ENCODE peak calls at places on chromosomes 2 and 18, in seven cellular contexts. One of them, this sample, is unnamed.

GRCh38 chr2:132911726-132912724 is 242.0 kb upstream of the LYPD1 start:
- DNase-seq in endothelial cell of umbilical vein: no peak
- DNase-seq in natural killer cell: no peak
- DNase-seq in CD4-positive, alpha-beta T cell: no peak
- DNase-seq in astrocyte of the cerebellum: no peak
- DNase-seq in H9: peak; percentile 60
- DNase-seq in AG04450: peak; percentile 33
- DNase-seq in this sample: no peak

GRCh38 chr2:80328033-80328635 is 23.6 kb upstream of the LRRTM1 start:
- DNase-seq in endothelial cell of umbilical vein: no peak
- DNase-seq in natural killer cell: no peak
- DNase-seq in CD4-positive, alpha-beta T cell: no peak
- DNase-seq in astrocyte of the cerebellum: no peak
- DNase-seq in H9: no peak
- DNase-seq in AG04450: no peak
- DNase-seq in this sample: no peak

GRCh38 chr2:127106457-127106997 is 427 bp downstream of the BIN1 start:
- DNase-seq in endothelial cell of umbilical vein: no peak
- DNase-seq in natural killer cell: no peak
- DNase-seq in CD4-positive, alpha-beta T cell: no peak
- DNase-seq in astrocyte of the cerebellum: no peak
- DNase-seq in H9: no peak
- DNase-seq in AG04450: no peak
- DNase-seq in this sample: no peak

GRCh38 chr2:53397085-53397484 is 370.5 kb upstream of the CHAC2 start:
- DNase-seq in endothelial cell of umbilical vein: no peak
- DNase-seq in natural killer cell: no peak
- DNase-seq in CD4-positive, alpha-beta T cell: no peak
- DNase-seq in astrocyte of the cerebellum: no peak
- DNase-seq in H9: no peak
- DNase-seq in AG04450: no peak
- DNase-seq in this sample: no peak

GRCh38 chr18:69469444-69469919 is 68.8 kb downstream of the DOK6 start:
- DNase-seq in endothelial cell of umbilical vein: no peak
- DNase-seq in natural killer cell: no peak
- DNase-seq in CD4-positive, alpha-beta T cell: peak; percentile 9
- DNase-seq in astrocyte of the cerebellum: no peak
- DNase-seq in H9: peak; percentile 63
- DNase-seq in AG04450: no peak
- DNase-seq in this sample: no peak

GRCh38 chr18:60549338-60549960 is 176.9 kb upstream of the MC4R start:
- DNase-seq in endothelial cell of umbilical vein: peak; percentile 64
- DNase-seq in natural killer cell: no peak
- DNase-seq in CD4-positive, alpha-beta T cell: no peak
- DNase-seq in astrocyte of the cerebellum: peak; percentile 70
- DNase-seq in H9: no peak
- DNase-seq in AG04450: peak; percentile 51
- DNase-seq in this sample: no peak

GRCh38 chr2:58414506-58414905 is 173.4 kb upstream of the FANCL start:
- DNase-seq in endothelial cell of umbilical vein: no peak
- DNase-seq in natural killer cell: no peak
- DNase-seq in CD4-positive, alpha-beta T cell: no peak
- DNase-seq in astrocyte of the cerebellum: no peak
- DNase-seq in H9: no peak
- DNase-seq in AG04450: no peak
- DNase-seq in this sample: no peak

GRCh38 chr18:59086522-59086921 is 53.2 kb upstream of the SEC11C start:
- DNase-seq in endothelial cell of umbilical vein: no peak
- DNase-seq in natural killer cell: no peak
- DNase-seq in CD4-positive, alpha-beta T cell: no peak
- DNase-seq in astrocyte of the cerebellum: no peak
- DNase-seq in H9: no peak
- DNase-seq in AG04450: no peak
- DNase-seq in this sample: no peak

GRCh38 chr2:68692511-68692910 is 42.1 kb upstream of the ARHGAP25 start:
- DNase-seq in endothelial cell of umbilical vein: no peak
- DNase-seq in natural killer cell: no peak
- DNase-seq in CD4-positive, alpha-beta T cell: no peak
- DNase-seq in astrocyte of the cerebellum: no peak
- DNase-seq in H9: no peak
- DNase-seq in AG04450: no peak
- DNase-seq in this sample: no peak

GRCh38 chr2:240704651-240705050 is 13.0 kb downstream of the AQP12A start:
- DNase-seq in endothelial cell of umbilical vein: no peak
- DNase-seq in natural killer cell: no peak
- DNase-seq in CD4-positive, alpha-beta T cell: no peak
- DNase-seq in astrocyte of the cerebellum: no peak
- DNase-seq in H9: no peak
- DNase-seq in AG04450: no peak
- DNase-seq in this sample: no peak

GRCh38 chr2:95323347-95324155 is 26.4 kb downstream of the KCNIP3 start:
- DNase-seq in endothelial cell of umbilical vein: no peak
- DNase-seq in natural killer cell: no peak
- DNase-seq in CD4-positive, alpha-beta T cell: no peak
- DNase-seq in astrocyte of the cerebellum: no peak
- DNase-seq in H9: peak; percentile 73
- DNase-seq in AG04450: no peak
- DNase-seq in this sample: no peak

GRCh38 chr2:227508001-227508400 is 36.0 kb downstream of the AGFG1 start:
- DNase-seq in endothelial cell of umbilical vein: no peak
- DNase-seq in natural killer cell: no peak
- DNase-seq in CD4-positive, alpha-beta T cell: no peak
- DNase-seq in astrocyte of the cerebellum: no peak
- DNase-seq in H9: no peak
- DNase-seq in AG04450: no peak
- DNase-seq in this sample: no peak

GRCh38 chr2:163601377-163601776 is 134.4 kb downstream of the FIGN start:
- DNase-seq in endothelial cell of umbilical vein: no peak
- DNase-seq in natural killer cell: no peak
- DNase-seq in CD4-positive, alpha-beta T cell: no peak
- DNase-seq in astrocyte of the cerebellum: peak; percentile 68
- DNase-seq in H9: no peak
- DNase-seq in AG04450: no peak
- DNase-seq in this sample: no peak

GRCh38 chr2:2842466-2842865 is 511.4 kb upstream of the MYT1L start:
- DNase-seq in endothelial cell of umbilical vein: no peak
- DNase-seq in natural killer cell: peak; percentile 2
- DNase-seq in CD4-positive, alpha-beta T cell: no peak
- DNase-seq in astrocyte of the cerebellum: no peak
- DNase-seq in H9: no peak
- DNase-seq in AG04450: no peak
- DNase-seq in this sample: no peak

GRCh38 chr18:10850828-10851227 is 298.5 kb downstream of the PIEZO2 start:
- DNase-seq in endothelial cell of umbilical vein: no peak
- DNase-seq in natural killer cell: no peak
- DNase-seq in CD4-positive, alpha-beta T cell: no peak
- DNase-seq in astrocyte of the cerebellum: no peak
- DNase-seq in H9: no peak
- DNase-seq in AG04450: no peak
- DNase-seq in this sample: no peak

GRCh38 chr18:23569299-23570063 is 16.8 kb downstream of the NPC1 start:
- DNase-seq in endothelial cell of umbilical vein: no peak
- DNase-seq in natural killer cell: no peak
- DNase-seq in CD4-positive, alpha-beta T cell: no peak
- DNase-seq in astrocyte of the cerebellum: no peak
- DNase-seq in H9: no peak
- DNase-seq in AG04450: no peak
- DNase-seq in this sample: no peak

GRCh38 chr2:60861736-60862135 is 19.6 kb upstream of the REL start:
- DNase-seq in endothelial cell of umbilical vein: no peak
- DNase-seq in natural killer cell: no peak
- DNase-seq in CD4-positive, alpha-beta T cell: no peak
- DNase-seq in astrocyte of the cerebellum: no peak
- DNase-seq in H9: no peak
- DNase-seq in AG04450: no peak
- DNase-seq in this sample: no peak

GRCh38 chr2:55235724-55236538 is 3.4 kb downstream of the RPS27A start:
- DNase-seq in endothelial cell of umbilical vein: no peak
- DNase-seq in natural killer cell: no peak
- DNase-seq in CD4-positive, alpha-beta T cell: no peak
- DNase-seq in astrocyte of the cerebellum: no peak
- DNase-seq in H9: no peak
- DNase-seq in AG04450: no peak
- DNase-seq in this sample: no peak

GRCh38 chr18:47602273-47602897 is 328.1 kb downstream of the SMAD2 start:
- DNase-seq in endothelial cell of umbilical vein: no peak
- DNase-seq in natural killer cell: no peak
- DNase-seq in CD4-positive, alpha-beta T cell: no peak
- DNase-seq in astrocyte of the cerebellum: no peak
- DNase-seq in H9: no peak
- DNase-seq in AG04450: no peak
- DNase-seq in this sample: no peak

GRCh38 chr2:234792566-234792965 is 159.3 kb upstream of the SH3BP4 start:
- DNase-seq in endothelial cell of umbilical vein: no peak
- DNase-seq in natural killer cell: no peak
- DNase-seq in CD4-positive, alpha-beta T cell: no peak
- DNase-seq in astrocyte of the cerebellum: peak; percentile 92
- DNase-seq in H9: no peak
- DNase-seq in AG04450: no peak
- DNase-seq in this sample: no peak

GRCh38 chr2:173400760-173401159 is 46.1 kb downstream of the CDCA7 start:
- DNase-seq in endothelial cell of umbilical vein: peak; percentile 10
- DNase-seq in natural killer cell: no peak
- DNase-seq in CD4-positive, alpha-beta T cell: no peak
- DNase-seq in astrocyte of the cerebellum: no peak
- DNase-seq in H9: no peak
- DNase-seq in AG04450: no peak
- DNase-seq in this sample: no peak
- TF ChIP-seq CTCF in endothelial cell of umbilical vein: peak; percentile 19
- TF ChIP-seq CTCF in natural killer cell: no peak
- TF ChIP-seq CTCF in CD4-positive, alpha-beta T cell: no peak
- TF ChIP-seq CTCF in astrocyte of the cerebellum: peak; percentile 23
- TF ChIP-seq CTCF in H9: peak; percentile 45
- TF ChIP-seq CTCF in AG04450: peak; percentile 26
- TF ChIP-seq CTCF in this sample: no peak

GRCh38 chr2:170461875-170462274 is 253.3 kb upstream of the SP5 start:
- DNase-seq in endothelial cell of umbilical vein: peak; percentile 12
- DNase-seq in natural killer cell: no peak
- DNase-seq in CD4-positive, alpha-beta T cell: no peak
- DNase-seq in astrocyte of the cerebellum: no peak
- DNase-seq in H9: no peak
- DNase-seq in AG04450: no peak
- DNase-seq in this sample: no peak
- TF ChIP-seq CTCF in endothelial cell of umbilical vein: no peak
- TF ChIP-seq CTCF in natural killer cell: no peak
- TF ChIP-seq CTCF in CD4-positive, alpha-beta T cell: no peak
- TF ChIP-seq CTCF in astrocyte of the cerebellum: peak; percentile 21
- TF ChIP-seq CTCF in H9: peak; percentile 11
- TF ChIP-seq CTCF in AG04450: no peak
- TF ChIP-seq CTCF in this sample: no peak

GRCh38 chr2:12432985-12433640 is 283.6 kb upstream of the TRIB2 start:
- DNase-seq in endothelial cell of umbilical vein: peak; percentile 34
- DNase-seq in natural killer cell: no peak
- DNase-seq in CD4-positive, alpha-beta T cell: no peak
- DNase-seq in astrocyte of the cerebellum: no peak
- DNase-seq in H9: no peak
- DNase-seq in AG04450: no peak
- DNase-seq in this sample: no peak

GRCh38 chr2:12430036-12430795 is 286.5 kb upstream of the TRIB2 start:
- DNase-seq in endothelial cell of umbilical vein: no peak
- DNase-seq in natural killer cell: no peak
- DNase-seq in CD4-positive, alpha-beta T cell: no peak
- DNase-seq in astrocyte of the cerebellum: no peak
- DNase-seq in H9: no peak
- DNase-seq in AG04450: no peak
- DNase-seq in this sample: no peak

GRCh38 chr2:12434609-12435008 is 282.1 kb upstream of the TRIB2 start:
- DNase-seq in endothelial cell of umbilical vein: no peak
- DNase-seq in natural killer cell: no peak
- DNase-seq in CD4-positive, alpha-beta T cell: no peak
- DNase-seq in astrocyte of the cerebellum: no peak
- DNase-seq in H9: no peak
- DNase-seq in AG04450: no peak
- DNase-seq in this sample: no peak

GRCh38 chr2:12436483-12436882 is 280.3 kb upstream of the TRIB2 start:
- DNase-seq in endothelial cell of umbilical vein: no peak
- DNase-seq in natural killer cell: no peak
- DNase-seq in CD4-positive, alpha-beta T cell: no peak
- DNase-seq in astrocyte of the cerebellum: no peak
- DNase-seq in H9: no peak
- DNase-seq in AG04450: no peak
- DNase-seq in this sample: no peak

DNA sequence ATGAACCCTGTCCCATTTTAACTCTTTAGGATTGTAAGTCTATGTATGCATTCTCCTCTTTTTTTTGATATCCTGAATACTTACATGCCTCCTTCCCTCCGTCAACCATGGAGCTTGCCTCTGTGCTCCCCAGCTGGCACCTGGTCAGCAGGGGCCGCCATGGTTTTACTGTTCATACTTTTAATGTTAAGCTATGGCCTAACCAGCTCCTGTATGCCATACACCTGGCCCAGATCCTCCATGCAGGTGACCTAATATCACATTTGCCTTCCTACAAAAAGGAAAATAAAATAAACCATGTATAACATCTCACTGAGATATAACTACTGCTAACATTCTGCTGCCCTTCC is 283.1 kb upstream of the TRIB2 start:
- DNase-seq in endothelial cell of umbilical vein: no peak
- DNase-seq in natural killer cell: no peak
- DNase-seq in CD4-positive, alpha-beta T cell: no peak
- DNase-seq in astrocyte of the cerebellum: no peak
- DNase-seq in H9: no peak
- DNase-seq in AG04450: no peak
- DNase-seq in this sample: no peak
- TF ChIP-seq CTCF in endothelial cell of umbilical vein: no peak
- TF ChIP-seq CTCF in natural killer cell: no peak
- TF ChIP-seq CTCF in CD4-positive, alpha-beta T cell: no peak
- TF ChIP-seq CTCF in astrocyte of the cerebellum: no peak
- TF ChIP-seq CTCF in H9: no peak
- TF ChIP-seq CTCF in AG04450: no peak
- TF ChIP-seq CTCF in this sample: no peak

DNA sequence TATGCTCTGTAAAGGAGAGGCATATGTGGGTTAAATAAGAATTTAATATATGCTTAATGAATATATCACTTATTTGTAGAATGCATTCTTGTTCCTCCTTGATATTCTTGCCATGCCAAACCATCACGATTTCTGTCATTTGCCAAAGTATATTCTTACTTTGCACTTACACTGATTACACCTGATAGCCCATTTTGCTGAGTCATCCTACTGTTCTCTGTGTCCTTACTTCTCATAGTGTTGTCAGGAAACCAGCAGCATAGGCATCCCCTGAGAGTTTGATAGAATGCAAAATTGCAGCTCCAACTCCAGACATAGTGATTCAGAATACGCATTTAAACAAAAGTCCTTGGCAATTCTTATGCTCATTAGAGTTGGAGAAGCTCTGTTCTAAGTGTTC is 687.1 kb downstream of the DPP10 start:
- DNase-seq in endothelial cell of umbilical vein: no peak
- DNase-seq in natural killer cell: no peak
- DNase-seq in CD4-positive, alpha-beta T cell: no peak
- DNase-seq in astrocyte of the cerebellum: no peak
- DNase-seq in H9: no peak
- DNase-seq in AG04450: no peak
- DNase-seq in this sample: no peak
- TF ChIP-seq CTCF in endothelial cell of umbilical vein: no peak
- TF ChIP-seq CTCF in natural killer cell: no peak
- TF ChIP-seq CTCF in CD4-positive, alpha-beta T cell: no peak
- TF ChIP-seq CTCF in astrocyte of the cerebellum: no peak
- TF ChIP-seq CTCF in H9: no peak
- TF ChIP-seq CTCF in AG04450: no peak
- TF ChIP-seq CTCF in this sample: no peak